ENCODE peak calls at places on chromosome 15, in six cellular contexts. W, H, K, R, E and G are unnamed samples.
A peak's percentile ranks its signal among the peaks of the same experiment; 100 is the strongest.

GRCh38 chr15:28942521-28943035 is 56.8 kb downstream of the APBA2 start:
- DNase-seq in W (no peak), H (no peak), K (no peak), R (peak; percentile 44), E (no peak), G (no peak)

GRCh38 chr15:77650285-77650684 is 17.6 kb upstream of the LINGO1 start:
- DNase-seq in W (peak; percentile 12), H (no peak), K (peak; percentile 46), R (no peak), E (no peak), G (peak; percentile 22)

GRCh38 chr15:65660927-65661326 is 39.2 kb downstream of the SLC24A1 start:
- DNase-seq in W (no peak), H (no peak), K (no peak), R (no peak), E (no peak), G (no peak)

GRCh38 chr15:96330450-96331140 is at the start of gene NR2F2:
- DNase-seq in W (peak; percentile 94), H (peak; percentile 97), K (peak; percentile 91), R (peak; percentile 95), E (peak; percentile 99), G (peak; percentile 81)

GRCh38 chr15:90002428-90002844 is 1.3 kb downstream of the ZNF710 start:
- DNase-seq in W (no peak), H (no peak), K (peak; percentile 71), R (peak; percentile 74), E (peak; percentile 46), G (peak; percentile 55)

GRCh38 chr15:62306851-62307504 is 141.9 kb upstream of the C2CD4B start:
- DNase-seq in W (peak; percentile 68), H (peak; percentile 47), K (peak; percentile 87), R (peak; percentile 62), E (peak; percentile 46), G (peak; percentile 45)

GRCh38 chr15:29139540-29140459 is 129.8 kb downstream of the NSMCE3 start:
- DNase-seq in W (peak; percentile 16), H (no peak), K (peak; percentile 86), R (peak; percentile 49), E (no peak), G (peak; percentile 18)

GRCh38 chr15:56915888-56916287 is 2.6 kb upstream of the TCF12 start:
- DNase-seq in W (no peak), H (no peak), K (no peak), R (no peak), E (no peak), G (no peak)

GRCh38 chr15:31439328-31439727 is 112.7 kb downstream of the KLF13 start:
- DNase-seq in W (peak; percentile 21), H (no peak), K (peak; percentile 80), R (peak; percentile 78), E (no peak), G (peak; percentile 51)

GRCh38 chr15:68638953-68639500 is 60.2 kb downstream of the CORO2B start:
- DNase-seq in W (no peak), H (no peak), K (no peak), R (no peak), E (no peak), G (no peak)

GRCh38 chr15:29059871-29060640 is 174.3 kb downstream of the APBA2 start:
- DNase-seq in W (no peak), H (no peak), K (no peak), R (no peak), E (no peak), G (no peak)

GRCh38 chr15:64877435-64877834 is 34.3 kb upstream of the ANKDD1A start:
- DNase-seq in W (no peak), H (peak; percentile 60), K (no peak), R (peak; percentile 65), E (peak; percentile 65), G (no peak)

GRCh38 chr15:84749111-84749991 is 959 bp downstream of the ZNF592 start:
- DNase-seq in W (no peak), H (no peak), K (no peak), R (peak; percentile 65), E (peak; percentile 35), G (peak; percentile 69)

GRCh38 chr15:29880341-29880740 is 58.1 kb upstream of the TJP1 start:
- DNase-seq in W (no peak), H (no peak), K (no peak), R (no peak), E (no peak), G (no peak)

GRCh38 chr15:96354731-96355560 is 24.4 kb downstream of the NR2F2 start:
- DNase-seq in W (no peak), H (no peak), K (peak; percentile 79), R (no peak), E (peak; percentile 60), G (no peak)

GRCh38 chr15:60392986-60393811 is 4.6 kb downstream of the ANXA2 start:
- DNase-seq in W (peak; percentile 98), H (peak; percentile 81), K (peak; percentile 89), R (peak; percentile 86), E (peak; percentile 92), G (peak; percentile 24)

GRCh38 chr15:77797270-77797669 is 164.6 kb upstream of the LINGO1 start:
- DNase-seq in W (no peak), H (no peak), K (no peak), R (no peak), E (no peak), G (no peak)

GRCh38 chr15:94749848-94750617 is 518.7 kb downstream of the MCTP2 start:
- DNase-seq in W (no peak), H (peak; percentile 28), K (no peak), R (no peak), E (no peak), G (no peak)

GRCh38 chr15:90586948-90587347 is 57.2 kb downstream of the CRTC3 start:
- DNase-seq in W (no peak), H (no peak), K (no peak), R (no peak), E (no peak), G (no peak)

GRCh38 chr15:85313339-85313738 is 67.1 kb upstream of the AKAP13 start:
- DNase-seq in W (no peak), H (no peak), K (no peak), R (no peak), E (no peak), G (no peak)

GRCh38 chr15:70091649-70092461 is 5.9 kb downstream of the TLE3 start:
- DNase-seq in W (no peak), H (no peak), K (no peak), R (peak; percentile 72), E (no peak), G (peak; percentile 82)

GRCh38 chr15:77083381-77084160 is 12.7 kb upstream of the TSPAN3 start:
- DNase-seq in W (no peak), H (peak; percentile 18), K (peak; percentile 85), R (peak; percentile 92), E (peak; percentile 51), G (peak; percentile 63)

GRCh38 chr15:28929200-28929599 is 43.4 kb downstream of the APBA2 start:
- DNase-seq in W (no peak), H (no peak), K (no peak), R (no peak), E (no peak), G (no peak)

GRCh38 chr15:69798481-69799315 is 299.0 kb downstream of the TLE3 start:
- DNase-seq in W (no peak), H (no peak), K (no peak), R (peak; percentile 23), E (no peak), G (no peak)

GRCh38 chr15:87907676-87908446 is 348.7 kb downstream of the NTRK3 start:
- DNase-seq in W (no peak), H (no peak), K (no peak), R (no peak), E (no peak), G (no peak)

GRCh38 chr15:73704869-73705645 is 20.9 kb downstream of the CD276 start:
- DNase-seq in W (no peak), H (peak; percentile 35), K (peak; percentile 53), R (peak; percentile 78), E (peak; percentile 51), G (peak; percentile 70)

GRCh38 chr15:71355268-71355667 is 240.0 kb downstream of the THSD4 start:
- DNase-seq in W (no peak), H (no peak), K (no peak), R (no peak), E (no peak), G (no peak)

GRCh38 chr15:71359246-71359645 is 244.0 kb downstream of the THSD4 start:
- DNase-seq in W (no peak), H (no peak), K (no peak), R (no peak), E (no peak), G (no peak)

GRCh38 chr15:71362556-71362955 is 247.3 kb downstream of the THSD4 start:
- DNase-seq in W (no peak), H (no peak), K (no peak), R (no peak), E (no peak), G (no peak)

GRCh38 chr15:71357357-71357756 is 242.1 kb downstream of the THSD4 start:
- DNase-seq in W (no peak), H (no peak), K (no peak), R (no peak), E (peak; percentile 52), G (no peak)

GRCh38 chr15:71357967-71358366 is 242.7 kb downstream of the THSD4 start:
- DNase-seq in W (no peak), H (no peak), K (no peak), R (no peak), E (no peak), G (no peak)
- TF ChIP-seq POLR2A in W (no peak), H (no peak), K (no peak), R (no peak), E (no peak), G (no peak)

GRCh38 chr15:82767163-82767829 is 38.6 kb downstream of the FSD2 start:
- DNase-seq in W (no peak), H (no peak), K (no peak), R (no peak), E (no peak), G (no peak)

GRCh38 chr15:82764740-82765139 is 41.1 kb downstream of the FSD2 start:
- DNase-seq in W (no peak), H (no peak), K (no peak), R (no peak), E (no peak), G (no peak)

GRCh38 chr15:82768414-82769081 is 37.3 kb downstream of the FSD2 start:
- DNase-seq in W (no peak), H (no peak), K (no peak), R (peak; percentile 79), E (no peak), G (no peak)

GRCh38 chr15:82763361-82764142 is 42.3 kb downstream of the FSD2 start:
- DNase-seq in W (no peak), H (no peak), K (no peak), R (no peak), E (no peak), G (no peak)
- TF ChIP-seq POLR2A in W (no peak), H (no peak), K (no peak), R (no peak), E (no peak), G (no peak)

DNA sequence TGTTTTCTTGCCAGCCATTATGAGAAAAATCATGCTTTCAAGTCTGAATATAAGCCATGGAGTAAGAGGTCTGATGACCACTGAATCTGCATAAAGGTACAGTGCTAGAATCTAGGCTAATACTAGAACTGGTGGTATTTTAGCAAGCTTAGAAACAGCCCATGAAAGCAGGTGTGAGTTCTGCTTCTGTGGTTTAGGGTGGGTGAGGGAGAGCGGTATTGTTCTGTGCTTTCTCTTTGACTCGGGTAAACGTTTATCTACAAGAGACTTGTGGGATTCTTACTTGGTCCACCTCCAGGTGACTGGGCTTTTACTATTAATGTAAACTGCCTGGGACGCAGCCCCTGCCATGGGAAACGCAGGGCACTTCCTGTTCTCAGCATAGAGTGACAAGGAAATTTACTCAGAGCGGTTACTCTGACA is 55.2 kb downstream of the PGPEP1L start:
- DNase-seq in W (no peak), H (no peak), K (no peak), R (no peak), E (no peak), G (no peak)
- TF ChIP-seq POLR2A in W (no peak), H (no peak), K (no peak), R (no peak), E (no peak), G (no peak)

GRCh38 chr15:101277038-101277822 is at the start of gene SELENOS:
- DNase-seq in W (peak; percentile 65), H (peak; percentile 90), K (peak; percentile 76), R (peak; percentile 96), E (peak; percentile 89), G (peak; percentile 91)
- TF ChIP-seq POLR2A in W (peak; percentile 34), H (peak; percentile 97), K (peak; percentile 70), R (peak; percentile 98), E (peak; percentile 96), G (peak; percentile 72)